ENCODE peak calls at places on chromosomes 3 and 15, in eight cellular contexts. Y, P, B, J, Z, S, K and F are unnamed samples.

GRCh38 chr3:79039192-79039591 is 728.6 kb downstream of the ROBO1 start:
- DNase-seq in Y (no peak), P (peak; percentile 18), B (no peak), J (no peak), Z (no peak), S (no peak), K (no peak), F (no peak)

GRCh38 chr3:43953814-43954241 is 263.1 kb downstream of the ABHD5 start:
- DNase-seq in Y (no peak), P (peak; percentile 84), B (no peak), J (no peak), Z (no peak), S (peak; percentile 79), K (no peak), F (no peak)

GRCh38 chr15:60875681-60876080 is 353.4 kb downstream of the RORA start:
- DNase-seq in Y (no peak), P (no peak), B (no peak), J (no peak), Z (no peak), S (no peak), K (no peak), F (no peak)

GRCh38 chr3:125602752-125603649 is 7.7 kb upstream of the OSBPL11 start:
- DNase-seq in Y (no peak), P (no peak), B (no peak), J (no peak), Z (no peak), S (peak; percentile 41), K (peak; percentile 61), F (no peak)

GRCh38 chr3:128585189-128585588 is 65.4 kb downstream of the RPN1 start:
- DNase-seq in Y (peak; percentile 44), P (no peak), B (no peak), J (no peak), Z (no peak), S (no peak), K (no peak), F (no peak)

GRCh38 chr3:23276913-23277658 is 74.0 kb downstream of the UBE2E2 start:
- DNase-seq in Y (no peak), P (no peak), B (no peak), J (no peak), Z (no peak), S (no peak), K (no peak), F (no peak)

GRCh38 chr15:88115529-88116152 is 140.9 kb downstream of the NTRK3 start:
- DNase-seq in Y (no peak), P (no peak), B (no peak), J (no peak), Z (no peak), S (peak; percentile 47), K (no peak), F (no peak)

GRCh38 chr15:84824260-84824690 is 7.1 kb downstream of the ALPK3 start:
- DNase-seq in Y (no peak), P (no peak), B (no peak), J (no peak), Z (no peak), S (peak; percentile 21), K (no peak), F (no peak)

GRCh38 chr3:35772364-35773009 is 133.2 kb downstream of the ARPP21 start:
- DNase-seq in Y (no peak), P (no peak), B (no peak), J (no peak), Z (no peak), S (no peak), K (no peak), F (no peak)

GRCh38 chr3:148604270-148605085 is 93.2 kb upstream of the AGTR1 start:
- DNase-seq in Y (no peak), P (no peak), B (no peak), J (no peak), Z (no peak), S (no peak), K (peak; percentile 39), F (no peak)

GRCh38 chr3:141331370-141332318 is 36.7 kb upstream of the ZBTB38 start:
- DNase-seq in Y (no peak), P (peak; percentile 99), B (peak; percentile 92), J (no peak), Z (no peak), S (peak; percentile 24), K (peak; percentile 82), F (no peak)

GRCh38 chr15:88385078-88385700 is 82.0 kb downstream of the MRPL46 start:
- DNase-seq in Y (no peak), P (no peak), B (no peak), J (no peak), Z (no peak), S (no peak), K (no peak), F (no peak)

DNA sequence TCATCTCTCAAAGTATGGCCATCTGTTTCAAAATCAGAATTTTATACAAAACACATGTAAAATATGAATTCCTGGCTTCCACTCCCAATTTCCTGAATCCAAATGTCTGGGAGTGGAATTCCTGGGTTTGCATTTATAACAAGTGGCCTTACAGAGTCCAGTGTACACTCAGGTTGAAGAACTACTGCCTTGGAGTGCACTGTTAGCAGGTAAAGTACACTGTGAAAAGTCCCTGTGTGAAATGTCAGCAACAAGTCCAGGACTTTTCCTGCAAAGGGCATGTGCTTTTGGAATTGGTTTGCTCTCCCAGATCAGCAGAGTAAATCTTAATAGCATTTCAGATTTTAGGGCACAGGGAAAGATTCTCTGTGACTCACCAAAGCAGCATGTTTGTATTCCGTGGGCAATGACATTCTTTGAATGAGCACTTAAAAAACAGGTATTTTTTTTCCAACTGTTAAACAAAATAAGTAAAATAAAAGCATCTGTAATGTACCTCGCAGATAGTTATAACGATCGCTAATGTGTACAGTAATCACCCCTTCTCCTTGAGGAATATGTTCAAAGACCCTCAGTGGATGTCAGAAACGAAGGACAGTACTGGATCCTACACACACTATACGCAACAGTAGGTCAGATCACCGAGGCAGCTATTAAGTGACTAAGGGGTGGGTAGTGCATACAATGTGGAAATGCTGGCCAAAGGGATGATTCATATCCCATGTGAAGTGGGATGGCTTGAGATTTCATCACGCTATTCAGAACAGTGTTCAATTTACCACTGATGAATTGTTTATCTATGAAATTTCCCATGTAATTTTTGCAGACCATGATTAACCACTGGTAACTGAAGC is 1.9 kb upstream of the CLDN16 start:
- DNase-seq in Y (no peak), P (peak; percentile 96), B (no peak), J (no peak), Z (no peak), S (peak; percentile 16), K (peak; percentile 83), F (no peak)
- H3K4me3 ChIP-seq in Y (no peak overlapping the region), P (no peak overlapping the region), B (no peak overlapping the region), J (no peak overlapping the region), Z (no peak overlapping the region), S (no peak overlapping the region), K (peak overlapping the region; percentile 14), F (no peak overlapping the region)

GRCh38 chr3:46989146-46989810 is 9.8 kb downstream of the NBEAL2 start:
- DNase-seq in Y (peak; percentile 76), P (no peak), B (peak; percentile 67), J (no peak), Z (no peak), S (no peak), K (no peak), F (no peak)
- H3K4me1 ChIP-seq in Y (peaks cover 14% of the 10 kb centered on the region), P (peaks cover 6% of the 10 kb centered on the region), B (peaks cover 18% of the 10 kb centered on the region), J (peaks cover 69% of the 10 kb centered on the region), Z (peaks cover 46% of the 10 kb centered on the region), S (peaks cover 12% of the 10 kb centered on the region), K (no peaks in the 10 kb centered on the region), F (peaks cover 17% of the 10 kb centered on the region)

DNA sequence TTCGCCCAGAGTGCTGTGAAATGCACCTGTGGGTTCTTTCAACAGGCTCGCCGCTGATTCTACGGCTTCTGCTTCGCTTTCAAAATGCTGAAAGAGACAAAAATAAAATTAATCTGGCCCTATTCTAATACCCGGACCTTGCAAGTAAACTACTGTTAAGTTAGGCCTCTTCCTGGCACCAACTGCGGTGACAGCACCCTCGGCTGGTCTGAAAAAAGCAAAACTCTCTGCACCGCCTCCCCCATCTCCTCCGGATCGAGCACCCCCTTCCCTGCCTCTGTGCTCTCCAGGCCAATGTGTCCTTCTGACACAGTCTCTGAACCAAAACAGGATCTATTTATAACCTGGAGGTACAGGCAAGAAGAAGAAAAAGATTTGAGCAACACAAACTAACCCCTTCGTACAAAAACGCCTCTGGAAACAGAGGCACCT is 1.1 kb downstream of the ATOSA start:
- DNase-seq in Y (peak; percentile 63), P (peak; percentile 73), B (peak; percentile 72), J (no peak), Z (peak; percentile 64), S (peak; percentile 79), K (no peak), F (no peak)
- H3K27ac ChIP-seq in Y (peak overlapping the region; percentile 62), P (peak overlapping the region; percentile 53), B (peak overlapping the region; percentile 98), J (peak overlapping the region; percentile 98), Z (peak overlapping the region; percentile 99), S (peak overlapping the region; percentile 100), K (peak overlapping the region; percentile 49), F (no peak overlapping the region)

DNA sequence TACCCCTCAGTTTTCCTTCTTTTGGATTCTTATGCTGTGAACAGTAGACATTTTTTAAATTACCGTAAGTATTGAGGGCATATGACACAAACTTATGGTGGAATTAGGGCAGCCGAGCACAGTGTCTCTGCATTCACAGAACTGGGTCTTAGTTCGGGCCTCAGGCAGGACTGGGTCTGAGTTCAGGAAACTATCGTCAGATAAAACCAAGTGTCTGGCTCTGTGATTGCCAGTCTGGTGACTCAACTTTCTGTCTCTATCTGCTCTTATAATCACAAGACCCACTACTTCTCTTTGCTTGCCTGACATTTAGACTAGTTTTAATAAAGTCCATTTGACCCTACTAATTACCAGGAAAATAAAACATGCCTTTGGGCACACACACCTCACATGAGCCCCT is 146.2 kb downstream of the LMLN start:
- DNase-seq in Y (no peak), P (no peak), B (no peak), J (no peak), Z (no peak), S (no peak), K (no peak), F (no peak)
- H3K4me3 ChIP-seq in Y (no peak overlapping the region), P (no peak overlapping the region), B (no peak overlapping the region), J (no peak overlapping the region), Z (no peak overlapping the region), S (no peak overlapping the region), K (no peak overlapping the region), F (no peak overlapping the region)

GRCh38 chr15:97962263-97962662 is 1.8 kb downstream of the ARRDC4 start:
- DNase-seq in Y (no peak), P (no peak), B (no peak), J (no peak), Z (no peak), S (no peak), K (no peak), F (no peak)
- H3K4me1 ChIP-seq in Y (no peaks in the 10 kb centered on the region), P (peaks cover 4% of the 10 kb centered on the region), B (peaks cover 11% of the 10 kb centered on the region), J (peaks cover 65% of the 10 kb centered on the region), Z (peaks cover 13% of the 10 kb centered on the region), S (peaks cover 42% of the 10 kb centered on the region), K (peaks cover 9% of the 10 kb centered on the region), F (peaks cover 2% of the 10 kb centered on the region)

DNA sequence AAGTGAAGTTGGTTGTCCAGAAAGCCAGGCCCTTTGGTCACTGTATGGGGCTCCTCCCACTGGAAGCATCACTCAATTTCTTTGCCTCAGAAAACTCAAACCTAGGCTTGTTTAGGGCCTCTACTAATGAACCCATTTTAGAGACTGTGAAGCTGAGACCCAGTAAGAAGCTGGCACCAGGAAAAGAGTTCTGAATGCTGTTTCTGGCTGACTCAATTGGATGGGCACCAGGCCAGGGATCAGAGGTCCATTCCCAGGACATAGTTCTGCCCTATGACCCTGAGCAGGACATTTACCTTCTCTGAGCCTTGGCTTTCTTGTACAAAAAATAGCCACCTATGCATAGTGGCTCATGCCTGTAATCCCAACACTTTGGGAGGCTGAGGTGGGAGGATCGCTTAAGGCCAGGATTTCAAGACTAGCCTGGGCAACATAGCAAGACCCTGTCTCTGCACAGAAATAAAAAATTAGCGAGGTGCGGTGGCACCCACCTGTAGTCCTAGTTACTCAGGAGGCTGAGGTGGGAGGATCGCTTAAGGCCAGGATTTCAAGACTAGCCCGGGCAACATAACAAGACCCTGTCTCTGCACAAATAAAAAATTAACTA is 30.6 kb downstream of the CD276 start:
- DNase-seq in Y (no peak), P (no peak), B (no peak), J (no peak), Z (no peak), S (no peak), K (no peak), F (no peak)
- H3K27ac ChIP-seq in Y (no peak overlapping the region), P (no peak overlapping the region), B (no peak overlapping the region), J (no peak overlapping the region), Z (no peak overlapping the region), S (no peak overlapping the region), K (no peak overlapping the region), F (no peak overlapping the region)